ENCODE peak calls at places on chromosomes 7 and 10, in ten cellular contexts. D is adrenal gland, O is HCT116, X is IMR-90, K is spleen, R is transverse colon, Y is uterus, J is A549, W is gastrocnemius medialis, Z is suprapubic skin. A is an unnamed sample.

GRCh38 chr7:26944486-26944885 is 80.1 kb upstream of the SKAP2 start:
- DNase-seq in D (no peak), O (no peak), X (no peak), K (no peak), R (no peak), Y (no peak), J (no peak), W (no peak), Z (no peak), A (no peak)

GRCh38 chr10:117684673-117685211 is 142.2 kb downstream of the EMX2 start:
- DNase-seq in D (no peak), O (no peak), X (no peak), K (no peak), R (peak; percentile 35), Y (peak; percentile 59), J (peak; percentile 40), W (peak; percentile 35), Z (peak; percentile 81), A (peak; percentile 91)

GRCh38 chr10:5628366-5628765 is 38.0 kb downstream of the ASB13 start:
- DNase-seq in D (no peak), O (no peak), X (peak; percentile 13), K (no peak), R (no peak), Y (peak; percentile 59), J (no peak), W (peak; percentile 44), Z (no peak), A (no peak)

GRCh38 chr7:112420236-112420945 is 29.9 kb upstream of the IFRD1 start:
- DNase-seq in D (no peak), O (no peak), X (peak; percentile 6), K (no peak), R (no peak), Y (no peak), J (no peak), W (no peak), Z (no peak), A (no peak)

GRCh38 chr10:12597800-12598750 is 248.7 kb downstream of the CAMK1D start:
- DNase-seq in D (no peak), O (no peak), X (no peak), K (no peak), R (no peak), Y (no peak), J (no peak), W (no peak), Z (no peak), A (no peak)

GRCh38 chr10:123781324-123781900 is 110.2 kb downstream of the CPXM2 start:
- DNase-seq in D (no peak), O (no peak), X (no peak), K (peak; percentile 36), R (no peak), Y (no peak), J (no peak), W (no peak), Z (no peak), A (peak; percentile 75)

GRCh38 chr10:85646312-85646711 is 720.3 kb downstream of the GRID1 start:
- DNase-seq in D (no peak), O (no peak), X (no peak), K (no peak), R (no peak), Y (no peak), J (peak; percentile 46), W (peak; percentile 30), Z (no peak), A (no peak)

GRCh38 chr7:42227523-42227922 is 9.5 kb downstream of the GLI3 start:
- DNase-seq in D (no peak), O (no peak), X (no peak), K (no peak), R (no peak), Y (no peak), J (no peak), W (no peak), Z (no peak), A (no peak)

GRCh38 chr10:100184426-100185219 is 1.2 kb downstream of the ERLIN1 start:
- DNase-seq in D (no peak), O (peak; percentile 12), X (peak; percentile 23), K (no peak), R (no peak), Y (no peak), J (peak; percentile 23), W (no peak), Z (no peak), A (no peak)

GRCh38 chr10:22629843-22630228 is 84.5 kb downstream of the PIP4K2A start:
- DNase-seq in D (no peak), O (no peak), X (no peak), K (no peak), R (no peak), Y (no peak), J (no peak), W (no peak), Z (no peak), A (no peak)

GRCh38 chr7:25858562-25859411 is 293.2 kb upstream of the NFE2L3 start:
- DNase-seq in D (no peak), O (no peak), X (no peak), K (no peak), R (peak; percentile 49), Y (no peak), J (no peak), W (no peak), Z (no peak), A (no peak)

DNA sequence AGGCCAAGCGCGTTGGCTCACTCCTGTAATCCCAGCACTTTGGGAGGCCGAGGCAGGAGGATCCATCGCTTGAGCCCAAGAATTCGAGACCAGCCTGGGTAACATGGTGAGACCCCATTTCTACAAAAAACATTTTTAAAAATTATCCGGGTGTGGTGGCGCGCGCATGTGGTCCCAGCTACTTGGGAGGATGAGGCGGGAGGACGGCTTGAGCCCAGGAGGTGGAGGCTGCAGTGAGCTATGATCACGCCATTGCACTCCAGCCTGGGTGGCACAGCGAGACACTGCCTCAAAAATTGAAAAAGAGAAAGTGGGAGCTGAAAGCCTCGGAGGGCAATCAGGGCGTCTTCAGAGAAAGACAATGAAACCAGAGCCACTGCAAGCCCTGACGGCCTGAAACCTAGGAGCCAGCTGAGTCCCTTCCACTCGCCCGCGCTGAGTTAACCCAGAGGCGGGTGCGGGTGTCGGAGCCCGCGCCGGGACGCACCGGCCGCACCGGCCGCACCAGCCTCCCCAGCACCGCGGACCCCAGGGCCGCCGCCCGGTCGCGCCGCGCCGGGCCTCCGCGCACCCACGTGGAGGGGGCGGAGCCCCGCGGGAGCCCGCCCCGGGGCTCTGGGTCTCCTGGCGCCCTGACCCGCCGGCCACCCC is 22.4 kb downstream of the ZFAND2A start:
- DNase-seq in D (no peak), O (no peak), X (no peak), K (no peak), R (no peak), Y (no peak), J (peak; percentile 16), W (no peak), Z (no peak), A (no peak)
- TF ChIP-seq POLR2A in D (no peak), O (no peak), X (no peak), K (no peak), R (no peak), Y (no peak), J (peak; percentile 31), W (no peak), Z (no peak), A (no peak)

DNA sequence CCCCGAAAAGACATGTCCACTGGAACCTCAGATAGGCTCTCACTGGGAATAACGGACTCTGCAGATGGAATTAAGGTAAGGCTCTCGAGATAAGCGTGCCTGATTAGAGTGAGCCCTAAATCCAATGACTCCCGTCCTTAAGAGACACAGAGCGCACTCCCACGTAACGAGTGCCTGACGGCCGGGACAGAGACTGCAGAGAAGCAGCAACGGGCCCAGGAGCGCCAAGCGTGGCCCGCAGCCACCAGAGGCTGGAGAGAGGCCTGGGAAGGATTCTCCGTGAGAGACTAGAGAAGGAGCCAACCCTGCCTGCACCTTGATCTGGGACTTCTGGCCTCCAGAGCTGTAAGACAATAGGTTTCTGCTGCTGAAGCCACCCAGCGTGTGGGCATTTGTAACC is 20.0 kb upstream of the TNRC18 start:
- DNase-seq in D (no peak), O (no peak), X (no peak), K (no peak), R (no peak), Y (no peak), J (no peak), W (no peak), Z (no peak), A (no peak)
- TF ChIP-seq POLR2A in D (no peak), O (no peak), X (no peak), K (no peak), R (no peak), Y (no peak), J (no peak), W (no peak), Z (no peak), A (no peak)

GRCh38 chr7:47474937-47475879 is 106.7 kb downstream of the TNS3 start:
- DNase-seq in D (peak; percentile 92), O (peak; percentile 91), X (peak; percentile 96), K (peak; percentile 91), R (peak; percentile 93), Y (peak; percentile 83), J (peak; percentile 93), W (peak; percentile 98), Z (peak; percentile 92), A (peak; percentile 87)
- TF ChIP-seq POLR2A in D (no peak), O (peak; percentile 38), X (peak; percentile 49), K (peak; percentile 4), R (peak; percentile 75), Y (no peak), J (no peak), W (peak; percentile 73), Z (peak; percentile 15), A (no peak)

GRCh38 chr10:26436848-26437247 is 1.3 kb upstream of the APBB1IP start:
- DNase-seq in D (no peak), O (no peak), X (no peak), K (no peak), R (no peak), Y (no peak), J (no peak), W (no peak), Z (no peak), A (no peak)

GRCh38 chr10:26437637-26438461 is at the start of gene APBB1IP:
- DNase-seq in D (peak; percentile 46), O (no peak), X (no peak), K (peak; percentile 98), R (peak; percentile 72), Y (peak; percentile 19), J (no peak), W (peak; percentile 68), Z (peak; percentile 88), A (peak; percentile 94)

GRCh38 chr10:26432938-26433337 is 5.2 kb upstream of the APBB1IP start:
- DNase-seq in D (no peak), O (no peak), X (no peak), K (no peak), R (no peak), Y (no peak), J (no peak), W (no peak), Z (no peak), A (no peak)

GRCh38 chr10:26438534-26439269 is 561 bp downstream of the APBB1IP start:
- DNase-seq in D (peak; percentile 15), O (no peak), X (no peak), K (peak; percentile 94), R (peak; percentile 31), Y (no peak), J (no peak), W (no peak), Z (peak; percentile 66), A (peak; percentile 85)

DNA sequence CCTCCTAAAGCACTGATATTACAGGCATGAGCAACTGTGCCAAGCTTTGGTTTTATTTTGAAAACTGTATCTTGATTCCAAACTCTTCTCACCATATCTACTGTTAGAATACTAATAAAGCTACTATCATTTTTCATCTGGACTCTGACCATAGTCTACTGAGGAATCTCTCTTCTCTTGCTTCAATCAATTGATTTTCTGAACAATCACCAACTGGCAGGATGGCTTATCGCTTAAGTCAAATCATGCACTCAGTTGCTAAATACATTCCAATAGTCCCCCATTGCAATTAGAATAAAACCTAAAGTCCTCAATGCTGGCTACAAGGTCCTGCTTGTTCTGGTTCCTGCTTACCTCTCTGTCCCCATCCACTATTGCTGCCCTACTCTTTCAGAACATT is 2.3 kb upstream of the APBB1IP start:
- DNase-seq in D (no peak), O (no peak), X (no peak), K (no peak), R (no peak), Y (no peak), J (no peak), W (no peak), Z (no peak), A (no peak)
- TF ChIP-seq POLR2A in D (no peak), O (no peak), X (no peak), K (no peak), R (no peak), Y (no peak), J (no peak), W (no peak), Z (no peak), A (no peak)